ENCODE peak calls at places on chromosomes 4 and X, in seven cellular contexts. One of them, this sample, is unnamed.

GRCh38 chr4:1247811-1248261 is 1.1 kb downstream of the CTBP1 start:
- DNase-seq in pancreas: no peak
- DNase-seq in foreskin fibroblast: no peak
- DNase-seq in left ventricle myocardium inferior: no peak
- DNase-seq in choroid plexus epithelial cell: peak; percentile 47
- DNase-seq in GM13976: no peak
- DNase-seq in glutamatergic neuron: no peak
- DNase-seq in this sample: no peak

GRCh38 chr4:87465739-87466366 is 43.5 kb downstream of the NUDT9 start:
- DNase-seq in pancreas: no peak
- DNase-seq in foreskin fibroblast: peak; percentile 71
- DNase-seq in left ventricle myocardium inferior: no peak
- DNase-seq in choroid plexus epithelial cell: peak; percentile 81
- DNase-seq in GM13976: peak; percentile 37
- DNase-seq in glutamatergic neuron: no peak
- DNase-seq in this sample: peak; percentile 60

GRCh38 chr4:105569014-105569850 is 16.8 kb downstream of the ARHGEF38 start:
- DNase-seq in pancreas: no peak
- DNase-seq in foreskin fibroblast: no peak
- DNase-seq in left ventricle myocardium inferior: no peak
- DNase-seq in choroid plexus epithelial cell: no peak
- DNase-seq in GM13976: no peak
- DNase-seq in glutamatergic neuron: no peak
- DNase-seq in this sample: no peak

GRCh38 chr4:61200195-61200990 is at the start of gene ADGRL3:
- DNase-seq in pancreas: no peak
- DNase-seq in foreskin fibroblast: peak; percentile 54
- DNase-seq in left ventricle myocardium inferior: peak; percentile 45
- DNase-seq in choroid plexus epithelial cell: peak; percentile 64
- DNase-seq in GM13976: peak; percentile 11
- DNase-seq in glutamatergic neuron: peak; percentile 92
- DNase-seq in this sample: no peak

GRCh38 chrX:106791495-106791894 is 11.0 kb upstream of the TBC1D8B start:
- DNase-seq in pancreas: no peak
- DNase-seq in foreskin fibroblast: peak; percentile 27
- DNase-seq in left ventricle myocardium inferior: no peak
- DNase-seq in choroid plexus epithelial cell: peak; percentile 48
- DNase-seq in GM13976: no peak
- DNase-seq in glutamatergic neuron: no peak
- DNase-seq in this sample: no peak

GRCh38 chrX:20320461-20321159 is 53.9 kb upstream of the RPS6KA3 start:
- DNase-seq in pancreas: peak; percentile 18
- DNase-seq in foreskin fibroblast: peak; percentile 4
- DNase-seq in left ventricle myocardium inferior: no peak
- DNase-seq in choroid plexus epithelial cell: no peak
- DNase-seq in GM13976: peak; percentile 13
- DNase-seq in glutamatergic neuron: no peak
- DNase-seq in this sample: no peak

GRCh38 chrX:45400380-45400779 is 199.7 kb upstream of the DIPK2B start:
- DNase-seq in pancreas: no peak
- DNase-seq in foreskin fibroblast: peak; percentile 29
- DNase-seq in left ventricle myocardium inferior: no peak
- DNase-seq in choroid plexus epithelial cell: peak; percentile 78
- DNase-seq in GM13976: no peak
- DNase-seq in glutamatergic neuron: no peak
- DNase-seq in this sample: peak; percentile 4

GRCh38 chr4:183422962-183423653 is 21.3 kb upstream of the CDKN2AIP start:
- DNase-seq in pancreas: no peak
- DNase-seq in foreskin fibroblast: peak; percentile 56
- DNase-seq in left ventricle myocardium inferior: no peak
- DNase-seq in choroid plexus epithelial cell: peak; percentile 46
- DNase-seq in GM13976: no peak
- DNase-seq in glutamatergic neuron: no peak
- DNase-seq in this sample: peak; percentile 64

GRCh38 chrX:40530471-40530870 is 50.3 kb upstream of the ATP6AP2 start:
- DNase-seq in pancreas: no peak
- DNase-seq in foreskin fibroblast: no peak
- DNase-seq in left ventricle myocardium inferior: no peak
- DNase-seq in choroid plexus epithelial cell: no peak
- DNase-seq in GM13976: no peak
- DNase-seq in glutamatergic neuron: no peak
- DNase-seq in this sample: no peak

GRCh38 chrX:108020631-108021030 is 24.2 kb upstream of the VSIG1 start:
- DNase-seq in pancreas: no peak
- DNase-seq in foreskin fibroblast: peak; percentile 43
- DNase-seq in left ventricle myocardium inferior: no peak
- DNase-seq in choroid plexus epithelial cell: peak; percentile 43
- DNase-seq in GM13976: peak; percentile 12
- DNase-seq in glutamatergic neuron: no peak
- DNase-seq in this sample: no peak

GRCh38 chr4:185833055-185833598 is 21.1 kb upstream of the SORBS2 start:
- DNase-seq in pancreas: no peak
- DNase-seq in foreskin fibroblast: peak; percentile 31
- DNase-seq in left ventricle myocardium inferior: no peak
- DNase-seq in choroid plexus epithelial cell: peak; percentile 60
- DNase-seq in GM13976: no peak
- DNase-seq in glutamatergic neuron: no peak
- DNase-seq in this sample: no peak

GRCh38 chr4:33746979-33747378 is 2497.3 kb downstream of the ARAP2 start:
- DNase-seq in pancreas: no peak
- DNase-seq in foreskin fibroblast: peak; percentile 20
- DNase-seq in left ventricle myocardium inferior: no peak
- DNase-seq in choroid plexus epithelial cell: no peak
- DNase-seq in GM13976: no peak
- DNase-seq in glutamatergic neuron: no peak
- DNase-seq in this sample: no peak

GRCh38 chr4:24470681-24471622 is 113.4 kb downstream of the DHX15 start:
- DNase-seq in pancreas: peak; percentile 26
- DNase-seq in foreskin fibroblast: peak; percentile 68
- DNase-seq in left ventricle myocardium inferior: peak; percentile 52
- DNase-seq in choroid plexus epithelial cell: peak; percentile 68
- DNase-seq in GM13976: peak; percentile 78
- DNase-seq in glutamatergic neuron: peak; percentile 50
- DNase-seq in this sample: no peak

GRCh38 chr4:20253272-20253798 is 1.6 kb downstream of the SLIT2 start:
- DNase-seq in pancreas: no peak
- DNase-seq in foreskin fibroblast: no peak
- DNase-seq in left ventricle myocardium inferior: no peak
- DNase-seq in choroid plexus epithelial cell: peak; percentile 29
- DNase-seq in GM13976: peak; percentile 15
- DNase-seq in glutamatergic neuron: no peak
- DNase-seq in this sample: no peak

GRCh38 chr4:47510506-47511143 is 25.6 kb downstream of the ATP10D start:
- DNase-seq in pancreas: no peak
- DNase-seq in foreskin fibroblast: peak; percentile 25
- DNase-seq in left ventricle myocardium inferior: no peak
- DNase-seq in choroid plexus epithelial cell: peak; percentile 62
- DNase-seq in GM13976: peak; percentile 52
- DNase-seq in glutamatergic neuron: no peak
- DNase-seq in this sample: peak; percentile 23

GRCh38 chrX:131617182-131617581 is 73.3 kb downstream of the OR13H1 start:
- DNase-seq in pancreas: no peak
- DNase-seq in foreskin fibroblast: peak; percentile 59
- DNase-seq in left ventricle myocardium inferior: no peak
- DNase-seq in choroid plexus epithelial cell: no peak
- DNase-seq in GM13976: no peak
- DNase-seq in glutamatergic neuron: no peak
- DNase-seq in this sample: peak; percentile 0

GRCh38 chr4:51894246-51894645 is 51.3 kb downstream of the DCUN1D4 start:
- DNase-seq in pancreas: no peak
- DNase-seq in foreskin fibroblast: peak; percentile 25
- DNase-seq in left ventricle myocardium inferior: no peak
- DNase-seq in choroid plexus epithelial cell: no peak
- DNase-seq in GM13976: no peak
- DNase-seq in glutamatergic neuron: no peak
- DNase-seq in this sample: peak; percentile 9

GRCh38 chr4:4396628-4397440 is 9.9 kb downstream of the NSG1 start:
- DNase-seq in pancreas: no peak
- DNase-seq in foreskin fibroblast: no peak
- DNase-seq in left ventricle myocardium inferior: no peak
- DNase-seq in choroid plexus epithelial cell: peak; percentile 63
- DNase-seq in GM13976: no peak
- DNase-seq in glutamatergic neuron: no peak
- DNase-seq in this sample: no peak

GRCh38 chr4:27702710-27703431 is 842.2 kb downstream of the STIM2 start:
- DNase-seq in pancreas: no peak
- DNase-seq in foreskin fibroblast: no peak
- DNase-seq in left ventricle myocardium inferior: no peak
- DNase-seq in choroid plexus epithelial cell: peak; percentile 12
- DNase-seq in GM13976: no peak
- DNase-seq in glutamatergic neuron: no peak
- DNase-seq in this sample: no peak

GRCh38 chr4:182698212-182698611 is 219.0 kb downstream of the DCTD start:
- DNase-seq in pancreas: no peak
- DNase-seq in foreskin fibroblast: no peak
- DNase-seq in left ventricle myocardium inferior: no peak
- DNase-seq in choroid plexus epithelial cell: no peak
- DNase-seq in GM13976: no peak
- DNase-seq in glutamatergic neuron: no peak
- DNase-seq in this sample: no peak

GRCh38 chr4:84597450-84597849 is 14.5 kb downstream of the CDS1 start:
- DNase-seq in pancreas: no peak
- DNase-seq in foreskin fibroblast: no peak
- DNase-seq in left ventricle myocardium inferior: no peak
- DNase-seq in choroid plexus epithelial cell: no peak
- DNase-seq in GM13976: no peak
- DNase-seq in glutamatergic neuron: no peak
- DNase-seq in this sample: no peak

GRCh38 chr4:156329779-156330178 is 376.1 kb upstream of the CTSO start:
- DNase-seq in pancreas: no peak
- DNase-seq in foreskin fibroblast: peak; percentile 69
- DNase-seq in left ventricle myocardium inferior: no peak
- DNase-seq in choroid plexus epithelial cell: no peak
- DNase-seq in GM13976: no peak
- DNase-seq in glutamatergic neuron: no peak
- DNase-seq in this sample: peak; percentile 38

GRCh38 chr4:95061220-95061619 is 303.5 kb downstream of the BMPR1B start:
- DNase-seq in pancreas: no peak
- DNase-seq in foreskin fibroblast: peak; percentile 38
- DNase-seq in left ventricle myocardium inferior: no peak
- DNase-seq in choroid plexus epithelial cell: peak; percentile 52
- DNase-seq in GM13976: no peak
- DNase-seq in glutamatergic neuron: no peak
- DNase-seq in this sample: no peak

GRCh38 chrX:16826207-16826606 is 39.9 kb downstream of the TXLNG start:
- DNase-seq in pancreas: no peak
- DNase-seq in foreskin fibroblast: peak; percentile 52
- DNase-seq in left ventricle myocardium inferior: no peak
- DNase-seq in choroid plexus epithelial cell: peak; percentile 71
- DNase-seq in GM13976: peak; percentile 32
- DNase-seq in glutamatergic neuron: no peak
- DNase-seq in this sample: peak; percentile 44

GRCh38 chrX:150329282-150329681 is 33.8 kb upstream of the MAMLD1 start:
- DNase-seq in pancreas: no peak
- DNase-seq in foreskin fibroblast: no peak
- DNase-seq in left ventricle myocardium inferior: no peak
- DNase-seq in choroid plexus epithelial cell: no peak
- DNase-seq in GM13976: no peak
- DNase-seq in glutamatergic neuron: no peak
- DNase-seq in this sample: no peak

GRCh38 chr4:167020410-167020809 is 213.9 kb downstream of the SPOCK3 start:
- DNase-seq in pancreas: no peak
- DNase-seq in foreskin fibroblast: no peak
- DNase-seq in left ventricle myocardium inferior: no peak
- DNase-seq in choroid plexus epithelial cell: peak; percentile 43
- DNase-seq in GM13976: no peak
- DNase-seq in glutamatergic neuron: peak; percentile 23
- DNase-seq in this sample: no peak
- TF ChIP-seq CTCF in pancreas: no peak
- TF ChIP-seq CTCF in foreskin fibroblast: no peak
- TF ChIP-seq CTCF in left ventricle myocardium inferior: no peak
- TF ChIP-seq CTCF in choroid plexus epithelial cell: peak; percentile 62
- TF ChIP-seq CTCF in GM13976: peak; percentile 20
- TF ChIP-seq CTCF in glutamatergic neuron: no peak
- TF ChIP-seq CTCF in this sample: peak; percentile 26

GRCh38 chr4:102420563-102421221 is 75.4 kb upstream of the SLC39A8 start:
- DNase-seq in pancreas: no peak
- DNase-seq in foreskin fibroblast: peak; percentile 57
- DNase-seq in left ventricle myocardium inferior: no peak
- DNase-seq in choroid plexus epithelial cell: peak; percentile 38
- DNase-seq in GM13976: no peak
- DNase-seq in glutamatergic neuron: no peak
- DNase-seq in this sample: peak; percentile 40
- TF ChIP-seq CTCF in pancreas: no peak
- TF ChIP-seq CTCF in foreskin fibroblast: no peak
- TF ChIP-seq CTCF in left ventricle myocardium inferior: no peak
- TF ChIP-seq CTCF in choroid plexus epithelial cell: peak; percentile 16
- TF ChIP-seq CTCF in GM13976: no peak
- TF ChIP-seq CTCF in glutamatergic neuron: no peak
- TF ChIP-seq CTCF in this sample: peak; percentile 70

DNA sequence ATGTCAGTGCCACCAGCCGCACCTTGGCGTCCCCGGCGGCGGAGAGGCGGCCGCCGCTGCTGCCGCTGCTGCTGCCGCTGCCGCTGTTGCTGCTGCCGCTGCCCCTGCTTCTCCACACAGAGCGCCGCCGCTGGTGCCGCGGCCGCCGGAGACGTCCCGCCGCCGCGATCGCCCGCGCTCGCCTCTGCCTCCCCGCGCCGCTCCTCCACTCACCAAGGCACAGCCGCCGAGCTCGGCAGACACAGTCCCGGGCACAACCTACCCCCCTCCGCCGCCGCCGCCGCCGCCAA is at the start of gene PPP3CA:
- DNase-seq in pancreas: no peak
- DNase-seq in foreskin fibroblast: no peak
- DNase-seq in left ventricle myocardium inferior: no peak
- DNase-seq in choroid plexus epithelial cell: no peak
- DNase-seq in GM13976: no peak
- DNase-seq in glutamatergic neuron: no peak
- DNase-seq in this sample: no peak
- TF ChIP-seq CTCF in pancreas: no peak
- TF ChIP-seq CTCF in foreskin fibroblast: no peak
- TF ChIP-seq CTCF in left ventricle myocardium inferior: no peak
- TF ChIP-seq CTCF in choroid plexus epithelial cell: no peak
- TF ChIP-seq CTCF in GM13976: no peak
- TF ChIP-seq CTCF in glutamatergic neuron: no peak
- TF ChIP-seq CTCF in this sample: no peak

GRCh38 chrX:70481871-70482270 is 37.2 kb downstream of the DLG3 start:
- DNase-seq in pancreas: no peak
- DNase-seq in foreskin fibroblast: no peak
- DNase-seq in left ventricle myocardium inferior: no peak
- DNase-seq in choroid plexus epithelial cell: no peak
- DNase-seq in GM13976: no peak
- DNase-seq in glutamatergic neuron: no peak
- DNase-seq in this sample: no peak

GRCh38 chrX:70479970-70480659 is 35.5 kb downstream of the DLG3 start:
- DNase-seq in pancreas: peak; percentile 68
- DNase-seq in foreskin fibroblast: peak; percentile 12
- DNase-seq in left ventricle myocardium inferior: no peak
- DNase-seq in choroid plexus epithelial cell: peak; percentile 12
- DNase-seq in GM13976: no peak
- DNase-seq in glutamatergic neuron: no peak
- DNase-seq in this sample: no peak

GRCh38 chrX:70482300-70482699 is 37.7 kb downstream of the DLG3 start:
- DNase-seq in pancreas: no peak
- DNase-seq in foreskin fibroblast: no peak
- DNase-seq in left ventricle myocardium inferior: no peak
- DNase-seq in choroid plexus epithelial cell: no peak
- DNase-seq in GM13976: no peak
- DNase-seq in glutamatergic neuron: no peak
- DNase-seq in this sample: no peak

GRCh38 chrX:70480660-70481018 is 36.0 kb downstream of the DLG3 start:
- DNase-seq in pancreas: no peak
- DNase-seq in foreskin fibroblast: no peak
- DNase-seq in left ventricle myocardium inferior: peak; percentile 35
- DNase-seq in choroid plexus epithelial cell: peak; percentile 13
- DNase-seq in GM13976: no peak
- DNase-seq in glutamatergic neuron: no peak
- DNase-seq in this sample: no peak

GRCh38 chrX:70481424-70481823 is 36.8 kb downstream of the DLG3 start:
- DNase-seq in pancreas: no peak
- DNase-seq in foreskin fibroblast: no peak
- DNase-seq in left ventricle myocardium inferior: no peak
- DNase-seq in choroid plexus epithelial cell: peak; percentile 26
- DNase-seq in GM13976: no peak
- DNase-seq in glutamatergic neuron: no peak
- DNase-seq in this sample: no peak
- TF ChIP-seq CTCF in pancreas: no peak
- TF ChIP-seq CTCF in foreskin fibroblast: no peak
- TF ChIP-seq CTCF in left ventricle myocardium inferior: no peak
- TF ChIP-seq CTCF in choroid plexus epithelial cell: no peak
- TF ChIP-seq CTCF in GM13976: no peak
- TF ChIP-seq CTCF in glutamatergic neuron: no peak
- TF ChIP-seq CTCF in this sample: no peak

This sample was measured in HFFc6.